ENCODE peak calls at places on chromosomes 2 and 18, in nine cellular contexts. E is K562; R is cardiac muscle cell; Y is lower lobe of right lung; W is SJSA1; S is right cardiac atrium; P is aorta; C is CD8-positive, alpha-beta T cell; J is HCT116. X is an unnamed sample.

GRCh38 chr2:226802573-226802972 is 3.0 kb upstream of the IRS1 start:
- DNase-seq in E (peak; percentile 24), R (peak; percentile 79), Y (no peak), W (peak; percentile 62), S (no peak), P (no peak), C (no peak), J (peak; percentile 81), X (no peak)

GRCh38 chr18:24503182-24503581 is 42.7 kb downstream of the HRH4 start:
- DNase-seq in E (no peak), R (no peak), Y (no peak), W (no peak), S (no peak), P (no peak), C (no peak), J (no peak), X (no peak)

GRCh38 chr18:34592961-34593382 is 117.1 kb upstream of the DTNA start:
- DNase-seq in E (no peak), R (peak; percentile 88), Y (peak; percentile 44), W (peak; percentile 68), S (peak; percentile 80), P (peak; percentile 70), C (no peak), J (no peak), X (no peak)

GRCh38 chr2:144456680-144457079 is 63.2 kb downstream of the ZEB2 start:
- DNase-seq in E (no peak), R (peak; percentile 63), Y (no peak), W (no peak), S (no peak), P (peak; percentile 52), C (no peak), J (no peak), X (no peak)

GRCh38 chr2:223950448-223951347 is 5.6 kb upstream of the WDFY1 start:
- DNase-seq in E (no peak), R (no peak), Y (no peak), W (no peak), S (no peak), P (no peak), C (no peak), J (no peak), X (no peak)

GRCh38 chr18:36158261-36158867 is 28.7 kb downstream of the ELP2 start:
- DNase-seq in E (no peak), R (no peak), Y (no peak), W (peak; percentile 19), S (no peak), P (no peak), C (no peak), J (no peak), X (no peak)

GRCh38 chr2:191362841-191363240 is 117.6 kb downstream of the MYO1B start:
- DNase-seq in E (no peak), R (no peak), Y (no peak), W (no peak), S (no peak), P (no peak), C (no peak), J (no peak), X (no peak)

GRCh38 chr2:147469471-147469870 is 375.4 kb upstream of the ACVR2A start:
- DNase-seq in E (no peak), R (no peak), Y (no peak), W (no peak), S (no peak), P (no peak), C (no peak), J (no peak), X (no peak)

GRCh38 chr2:33056170-33056569 is 109.4 kb downstream of the LTBP1 start:
- DNase-seq in E (no peak), R (no peak), Y (no peak), W (no peak), S (no peak), P (no peak), C (no peak), J (no peak), X (no peak)

GRCh38 chr2:30232801-30233130 is 1.4 kb downstream of the LBH start:
- DNase-seq in E (no peak), R (no peak), Y (no peak), W (peak; percentile 45), S (no peak), P (no peak), C (peak; percentile 25), J (no peak), X (peak; percentile 33)

GRCh38 chr2:141676139-141676538 is 454.7 kb downstream of the LRP1B start:
- DNase-seq in E (no peak), R (no peak), Y (no peak), W (no peak), S (no peak), P (no peak), C (no peak), J (no peak), X (no peak)

GRCh38 chr2:216081487-216082387 is at the start of the genes PECR and TMEM169:
- DNase-seq in E (peak; percentile 87), R (peak; percentile 86), Y (peak; percentile 90), W (peak; percentile 29), S (peak; percentile 93), P (peak; percentile 88), C (peak; percentile 36), J (peak; percentile 23), X (peak; percentile 90)
- H3K4me3 ChIP-seq in E (peak within 1 kb of the TSS; percentile 58), R (peak within 1 kb of the TSS; percentile 65), Y (peak within 1 kb of the TSS; percentile 74), W (peak within 1 kb of the TSS; percentile 48), S (peak within 1 kb of the TSS; percentile 58), P (peak within 1 kb of the TSS; percentile 37), C (peak within 1 kb of the TSS; percentile 90), J (peak within 1 kb of the TSS; percentile 76), X (peak within 1 kb of the TSS; percentile 91)

GRCh38 chr2:43513796-43514195 is 82.0 kb downstream of the THADA start:
- DNase-seq in E (no peak), R (no peak), Y (no peak), W (no peak), S (no peak), P (no peak), C (no peak), J (no peak), X (no peak)

GRCh38 chr2:43515807-43516497 is 79.9 kb downstream of the THADA start:
- DNase-seq in E (no peak), R (no peak), Y (no peak), W (no peak), S (no peak), P (no peak), C (no peak), J (no peak), X (no peak)

GRCh38 chr2:43511199-43511598 is 84.6 kb downstream of the THADA start:
- DNase-seq in E (no peak), R (no peak), Y (no peak), W (no peak), S (no peak), P (no peak), C (no peak), J (no peak), X (no peak)

GRCh38 chr2:43515248-43515647 is 80.6 kb downstream of the THADA start:
- DNase-seq in E (no peak), R (no peak), Y (no peak), W (no peak), S (no peak), P (no peak), C (no peak), J (no peak), X (no peak)

DNA sequence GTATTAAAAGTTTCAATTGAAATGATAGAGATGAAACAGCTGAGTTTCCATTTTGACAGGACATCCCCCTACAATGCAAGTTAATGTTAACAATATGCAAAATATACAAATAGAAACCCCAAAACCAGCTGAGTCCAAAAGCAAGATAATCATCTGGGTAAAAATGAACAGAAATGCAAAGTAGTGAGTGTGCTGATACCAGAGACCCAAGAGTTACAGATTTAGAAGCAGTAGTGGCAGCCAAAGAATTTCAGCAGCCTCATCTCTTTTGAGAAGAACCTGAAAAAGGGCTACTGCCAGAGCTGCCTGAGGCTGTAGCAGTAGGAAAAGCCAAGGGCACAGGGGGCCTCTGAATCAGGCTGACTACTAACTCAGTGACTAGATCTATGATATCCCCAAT is 82.6 kb downstream of the THADA start:
- DNase-seq in E (no peak), R (no peak), Y (no peak), W (no peak), S (no peak), P (no peak), C (no peak), J (no peak), X (no peak)
- H3K27ac ChIP-seq in E (no peak overlapping the region), R (no peak overlapping the region), Y (no peak overlapping the region), W (no peak overlapping the region), S (peak overlapping the region; percentile 75), P (peak overlapping the region; percentile 82), C (no peak overlapping the region), J (no peak overlapping the region), X (no peak overlapping the region)

GRCh38 chr2:231487197-231487596 is 22.9 kb upstream of the NCL start:
- DNase-seq in E (no peak), R (no peak), Y (no peak), W (no peak), S (no peak), P (no peak), C (no peak), J (no peak), X (no peak)

GRCh38 chr2:231480781-231481180 is 16.5 kb upstream of the NCL start:
- DNase-seq in E (no peak), R (no peak), Y (no peak), W (no peak), S (no peak), P (no peak), C (no peak), J (no peak), X (no peak)

GRCh38 chr2:231479455-231479854 is 15.2 kb upstream of the NCL start:
- DNase-seq in E (no peak), R (no peak), Y (no peak), W (no peak), S (no peak), P (no peak), C (no peak), J (no peak), X (peak; percentile 37)

GRCh38 chr2:231483398-231484329 is 19.4 kb upstream of the NCL start:
- DNase-seq in E (no peak), R (no peak), Y (peak; percentile 59), W (no peak), S (peak; percentile 83), P (peak; percentile 55), C (no peak), J (no peak), X (no peak)

GRCh38 chr2:231482806-231483391 is 18.6 kb upstream of the NCL start:
- DNase-seq in E (peak; percentile 70), R (peak; percentile 71), Y (peak; percentile 87), W (peak; percentile 53), S (peak; percentile 91), P (peak; percentile 85), C (peak; percentile 47), J (no peak), X (peak; percentile 79)
- H3K4me3 ChIP-seq in E (no peak overlapping the region), R (no peak overlapping the region), Y (peak overlapping the region; percentile 75), W (no peak overlapping the region), S (peak overlapping the region; percentile 43), P (peak overlapping the region; percentile 9), C (peak overlapping the region; percentile 73), J (no peak overlapping the region), X (no peak overlapping the region)

DNA sequence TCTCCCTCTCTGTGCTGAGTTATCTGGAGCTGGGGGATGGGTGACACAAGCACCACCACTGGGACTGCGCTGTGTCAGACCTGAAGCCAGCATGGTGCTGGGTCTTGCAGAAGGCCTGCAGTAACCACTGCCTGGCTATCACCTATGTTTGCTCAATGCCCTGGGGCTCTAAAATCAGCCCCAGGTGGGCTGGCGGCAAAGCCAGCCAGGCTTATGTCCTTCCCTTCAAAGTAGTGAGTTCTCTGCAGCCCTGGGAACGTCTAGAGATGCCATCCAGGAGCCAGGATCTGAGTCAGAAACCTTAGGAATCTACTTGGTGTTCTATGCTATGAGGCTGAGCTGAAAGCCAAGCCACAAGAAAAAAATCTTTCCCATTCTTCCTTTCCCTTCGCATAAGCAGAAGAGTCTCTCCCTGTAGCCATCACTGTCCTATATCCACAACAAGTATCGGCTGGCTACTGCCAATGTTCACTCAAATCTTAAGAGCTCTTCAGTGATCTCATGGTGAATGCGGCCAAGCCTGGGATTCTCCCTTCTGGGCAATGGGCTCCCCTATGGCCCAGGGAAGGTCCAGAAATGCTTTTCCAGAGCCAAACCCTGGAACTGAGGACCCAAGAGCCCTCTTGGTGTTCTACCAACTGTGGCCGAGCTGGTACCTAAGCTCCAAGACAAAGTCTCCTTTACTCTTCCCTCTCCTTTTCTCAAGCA is 248.7 kb downstream of the ZNF385B start:
- DNase-seq in E (no peak), R (no peak), Y (no peak), W (no peak), S (no peak), P (no peak), C (no peak), J (no peak), X (no peak)
- H3K27ac ChIP-seq in E (no peak overlapping the region), R (no peak overlapping the region), Y (no peak overlapping the region), W (no peak overlapping the region), S (no peak overlapping the region), P (no peak overlapping the region), C (no peak overlapping the region), J (no peak overlapping the region), X (no peak overlapping the region)

X was measured in WERI-Rb-1.